ENCODE peak calls at places on chromosomes 2 and 18, in seven cellular contexts. Q, K, R, S, Z, B and A are unnamed samples.

GRCh38 chr18:25190468-25190867 is 161.5 kb downstream of the ZNF521 start:
- DNase-seq in Q (no peak), K (no peak), B (no peak), Z (no peak), R (no peak), S (no peak), A (no peak)

GRCh38 chr2:72990695-72991438 is 73.5 kb downstream of the EMX1 start:
- DNase-seq in K (peak), S (no peak), R (no peak), Z (no peak), B (no peak), Q (no peak), A (no peak)

GRCh38 chr2:53652131-53652530 is 115.5 kb upstream of the CHAC2 start:
- DNase-seq in B (no peak), S (no peak), R (no peak), K (no peak), Z (no peak), Q (no peak), A (no peak)

GRCh38 chr2:144325086-144325485 is 194.8 kb downstream of the ZEB2 start:
- DNase-seq in B (no peak), K (no peak), Z (peak), R (peak), Q (peak), S (no peak), A (no peak)

GRCh38 chr2:42342061-42342794 is 18.8 kb downstream of the COX7A2L start:
- DNase-seq in Q (no peak), B (no peak), S (peak), K (peak), R (no peak), Z (peak), A (peak)

GRCh38 chr18:40925071-40925541 is 1029.9 kb upstream of the PIK3C3 start:
- DNase-seq in S (no peak), Q (no peak), Z (no peak), B (no peak), R (no peak), K (no peak), A (no peak)

GRCh38 chr2:98472961-98473746 is 28.5 kb downstream of the INPP4A start:
- DNase-seq in Z (no peak), R (no peak), Q (no peak), K (no peak), B (no peak), S (no peak), A (no peak)

GRCh38 chr18:44627245-44627644 is 53.4 kb upstream of the SETBP1 start:
- DNase-seq in B (no peak), Z (peak), S (no peak), Q (no peak), R (no peak), K (no peak), A (no peak)

GRCh38 chr2:172021955-172022354 is 22.2 kb downstream of the METAP1D start:
- DNase-seq in K (no peak), Q (no peak), R (no peak), B (peak), Z (no peak), S (peak), A (no peak)

GRCh38 chr18:46250084-46250811 is 146.1 kb downstream of the HAUS1 start:
- DNase-seq in Z (peak), S (peak), Q (peak), R (peak), K (no peak), B (no peak), A (peak)

GRCh38 chr18:48106976-48107781 is 176.7 kb upstream of the SMAD2 start:
- DNase-seq in Z (no peak), S (peak), K (no peak), B (no peak), R (no peak), Q (no peak), A (no peak)

GRCh38 chr2:217975626-217976025 is 27.2 kb downstream of the TNS1 start:
- DNase-seq in B (no peak), S (no peak), Q (no peak), Z (no peak), R (no peak), K (no peak), A (no peak)

GRCh38 chr2:26583381-26583911 is 57.7 kb downstream of the CIB4 start:
- DNase-seq in R (no peak), Z (no peak), Q (no peak), S (no peak), B (no peak), K (no peak), A (no peak)

GRCh38 chr2:45883601-45884000 is 232.1 kb downstream of the PRKCE start:
- DNase-seq in S (no peak), Q (no peak), R (no peak), Z (no peak), B (no peak), K (no peak), A (no peak)

GRCh38 chr18:34495434-34495833 is 214.7 kb upstream of the DTNA start:
- DNase-seq in Q (no peak), Z (no peak), K (no peak), R (no peak), B (no peak), S (no peak), A (no peak)